ENCODE peak calls at places on chromosome 3, in eight cellular contexts. P, H, Y, J, E, D, V and Q are unnamed samples.

GRCh38 chr3:191378142-191378541 is 47.8 kb upstream of the UTS2B start:
- DNase-seq in P (no peak), H (no peak), Y (no peak), J (no peak), E (no peak), D (no peak), V (no peak), Q (no peak)

GRCh38 chr3:43233062-43233461 is 53.3 kb upstream of the SNRK start:
- DNase-seq in P (no peak), H (no peak), Y (no peak), J (no peak), E (no peak), D (no peak), V (no peak), Q (no peak)

GRCh38 chr3:23161308-23161707 is 41.8 kb upstream of the UBE2E2 start:
- DNase-seq in P (no peak), H (no peak), Y (no peak), J (no peak), E (no peak), D (no peak), V (no peak), Q (no peak)

GRCh38 chr3:84066920-84067319 is 891.9 kb upstream of the CADM2 start:
- DNase-seq in P (peak; percentile 72), H (no peak), Y (no peak), J (no peak), E (no peak), D (no peak), V (no peak), Q (no peak)

GRCh38 chr3:194276768-194277546 is 74.2 kb downstream of the CPN2 start:
- DNase-seq in P (peak; percentile 48), H (peak; percentile 61), Y (no peak), J (peak; percentile 75), E (peak; percentile 54), D (peak; percentile 56), V (no peak), Q (peak; percentile 80)

GRCh38 chr3:43203022-43203421 is 83.3 kb upstream of the SNRK start:
- DNase-seq in P (no peak), H (no peak), Y (no peak), J (no peak), E (no peak), D (no peak), V (no peak), Q (no peak)

GRCh38 chr3:15460891-15461524 is 33.6 kb downstream of the EAF1 start:
- DNase-seq in P (no peak), H (no peak), Y (no peak), J (no peak), E (no peak), D (no peak), V (no peak), Q (no peak)

GRCh38 chr3:112813016-112813415 is 33.6 kb downstream of the CD200R1L start:
- DNase-seq in P (no peak), H (no peak), Y (no peak), J (no peak), E (no peak), D (no peak), V (no peak), Q (no peak)

GRCh38 chr3:135966349-135966695 is 794 bp downstream of the PPP2R3A start:
- DNase-seq in P (no peak), H (no peak), Y (no peak), J (peak; percentile 53), E (no peak), D (no peak), V (no peak), Q (no peak)

GRCh38 chr3:140768921-140769320 is 91.1 kb downstream of the TRIM42 start:
- DNase-seq in P (no peak), H (no peak), Y (no peak), J (no peak), E (no peak), D (no peak), V (no peak), Q (no peak)

GRCh38 chr3:9732080-9732752 is 681 bp downstream of the BRPF1 start:
- DNase-seq in P (no peak), H (peak; percentile 34), Y (peak; percentile 39), J (no peak), E (no peak), D (no peak), V (peak; percentile 45), Q (no peak)

GRCh38 chr3:112143251-112143650 is 10.2 kb upstream of the GCSAM start:
- DNase-seq in P (no peak), H (no peak), Y (no peak), J (no peak), E (no peak), D (no peak), V (no peak), Q (no peak)

GRCh38 chr3:46168583-46168982 is 39.5 kb downstream of the CCR1 start:
- DNase-seq in P (no peak), H (no peak), Y (no peak), J (peak; percentile 52), E (no peak), D (no peak), V (no peak), Q (no peak)

GRCh38 chr3:45026038-45026437 is at the start of gene CLEC3B:
- DNase-seq in P (no peak), H (peak; percentile 79), Y (no peak), J (peak; percentile 69), E (no peak), D (peak; percentile 83), V (peak; percentile 61), Q (no peak)

GRCh38 chr3:24185738-24186384 is 240.8 kb downstream of the NR1D2 start:
- DNase-seq in P (peak; percentile 67), H (no peak), Y (peak; percentile 3), J (peak; percentile 77), E (no peak), D (no peak), V (peak; percentile 31), Q (peak; percentile 56)

GRCh38 chr3:10527295-10528016 is 22.1 kb upstream of the ATP2B2 start:
- DNase-seq in P (no peak), H (no peak), Y (no peak), J (no peak), E (no peak), D (no peak), V (no peak), Q (no peak)

GRCh38 chr3:122934251-122934650 is 93.3 kb downstream of the SEMA5B start:
- DNase-seq in P (no peak), H (no peak), Y (no peak), J (no peak), E (no peak), D (no peak), V (no peak), Q (no peak)

GRCh38 chr3:58323795-58324674 is 8.7 kb upstream of the PXK start:
- DNase-seq in P (no peak), H (no peak), Y (peak; percentile 51), J (no peak), E (no peak), D (no peak), V (no peak), Q (no peak)

GRCh38 chr3:128360705-128361271 is 105.9 kb downstream of the DNAJB8 start:
- DNase-seq in P (no peak), H (no peak), Y (no peak), J (no peak), E (no peak), D (no peak), V (no peak), Q (no peak)

GRCh38 chr3:73279-73678 is 123.3 kb upstream of the CHL1 start:
- DNase-seq in P (no peak), H (no peak), Y (no peak), J (no peak), E (no peak), D (no peak), V (no peak), Q (no peak)

GRCh38 chr3:65265942-65266341 is 578.1 kb upstream of the ADAMTS9 start:
- DNase-seq in P (no peak), H (no peak), Y (no peak), J (no peak), E (no peak), D (no peak), V (no peak), Q (no peak)

GRCh38 chr3:116939550-116939949 is 230.0 kb downstream of the TUSC7 start:
- DNase-seq in P (no peak), H (no peak), Y (no peak), J (no peak), E (no peak), D (no peak), V (no peak), Q (no peak)

GRCh38 chr3:31654998-31655397 is 122.3 kb downstream of the STT3B start:
- DNase-seq in P (no peak), H (no peak), Y (no peak), J (no peak), E (no peak), D (no peak), V (no peak), Q (no peak)
- H3K9me3 ChIP-seq in P (peaks cover 6% of the 10 kb centered on the region), H (peaks cover 9% of the 10 kb centered on the region), Y (peaks cover 61% of the 10 kb centered on the region), J (no peaks in the 10 kb centered on the region), E (peaks cover 42% of the 10 kb centered on the region), D (peaks cover 67% of the 10 kb centered on the region), V (peaks cover 8% of the 10 kb centered on the region), Q (peaks cover 48% of the 10 kb centered on the region)

GRCh38 chr3:196790636-196791035 is 51.0 kb downstream of the PAK2 start:
- DNase-seq in P (no peak), H (no peak), Y (no peak), J (no peak), E (no peak), D (no peak), V (no peak), Q (no peak)
- H3K9me3 ChIP-seq in P (peaks cover 12% of the 10 kb centered on the region), H (no peaks in the 10 kb centered on the region), Y (no peaks in the 10 kb centered on the region), J (no peaks in the 10 kb centered on the region), E (no peaks in the 10 kb centered on the region), D (no peaks in the 10 kb centered on the region), V (no peaks in the 10 kb centered on the region), Q (no peaks in the 10 kb centered on the region)

GRCh38 chr3:2212211-2212610 is 113.5 kb downstream of the CNTN4 start:
- DNase-seq in P (no peak), H (no peak), Y (no peak), J (no peak), E (no peak), D (no peak), V (no peak), Q (no peak)
- H3K9me3 ChIP-seq in P (no peaks in the 10 kb centered on the region), H (no peaks in the 10 kb centered on the region), Y (no peaks in the 10 kb centered on the region), J (no peaks in the 10 kb centered on the region), E (no peaks in the 10 kb centered on the region), D (no peaks in the 10 kb centered on the region), V (peaks cover 2% of the 10 kb centered on the region), Q (no peaks in the 10 kb centered on the region)

GRCh38 chr3:88075497-88075896 is 16.4 kb downstream of the ZNF654 start:
- DNase-seq in P (no peak), H (no peak), Y (no peak), J (no peak), E (no peak), D (no peak), V (no peak), Q (no peak)

GRCh38 chr3:88078930-88079329 is 19.9 kb downstream of the ZNF654 start:
- DNase-seq in P (no peak), H (no peak), Y (no peak), J (no peak), E (no peak), D (no peak), V (no peak), Q (no peak)

GRCh38 chr3:88076712-88077111 is 17.7 kb downstream of the ZNF654 start:
- DNase-seq in P (no peak), H (no peak), Y (no peak), J (no peak), E (no peak), D (no peak), V (no peak), Q (no peak)

DNA sequence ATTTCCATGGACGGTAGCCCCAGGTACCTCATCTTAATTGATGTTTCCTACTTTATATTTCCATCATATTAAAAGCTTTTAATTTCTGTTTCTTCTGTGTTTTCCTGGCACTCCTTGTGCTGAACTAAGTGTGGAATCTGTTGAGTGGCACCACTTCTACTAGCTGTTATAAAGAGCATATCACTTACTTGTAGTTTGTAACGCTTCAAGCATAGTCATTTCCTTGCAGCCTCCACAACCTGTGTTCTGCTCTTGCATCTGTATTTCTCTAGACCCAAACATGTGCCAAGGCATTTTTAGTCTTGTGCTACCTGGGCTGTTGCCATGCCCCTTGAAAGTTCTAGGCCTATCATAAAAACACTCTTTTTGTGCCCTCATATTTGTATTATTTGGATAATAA is 16.0 kb downstream of the ZNF654 start:
- DNase-seq in P (no peak), H (no peak), Y (no peak), J (no peak), E (no peak), D (no peak), V (no peak), Q (no peak)
- H3K9me3 ChIP-seq in P (no peaks in the 10 kb centered on the region), H (no peaks in the 10 kb centered on the region), Y (no peaks in the 10 kb centered on the region), J (no peaks in the 10 kb centered on the region), E (no peaks in the 10 kb centered on the region), D (peaks cover 6% of the 10 kb centered on the region), V (no peaks in the 10 kb centered on the region), Q (no peaks in the 10 kb centered on the region)